ENCODE peak calls at places on chromosomes 1 and 21, in five cellular contexts. R, P, G, T and N are unnamed samples.

GRCh38 chr1:214537219-214537618 is 14.2 kb downstream of the PTPN14 start:
- DNase-seq in T (no peak), G (no peak), P (no peak), R (no peak), N (no peak)

GRCh38 chr21:31107151-31107785 is 69.0 kb upstream of the KRTAP19-8 start:
- DNase-seq in R (no peak), G (no peak), T (no peak), P (no peak), N (no peak)

GRCh38 chr21:42056996-42057689 is 14.0 kb upstream of the UMODL1 start:
- DNase-seq in R (no peak), P (peak; percentile 28), G (no peak), T (no peak), N (peak; percentile 61)

GRCh38 chr1:47555841-47556616 is 118.2 kb downstream of the FOXD2 start:
- DNase-seq in P (peak; percentile 22), G (no peak), T (no peak), R (no peak), N (no peak)

GRCh38 chr1:67097305-67097704 is 37.5 kb downstream of the C1orf141 start:
- DNase-seq in T (no peak), R (no peak), P (peak; percentile 74), G (peak; percentile 13), N (no peak)

GRCh38 chr21:37405629-37406028 is 39.1 kb downstream of the DYRK1A start:
- DNase-seq in R (no peak), G (no peak), P (no peak), T (no peak), N (no peak)

GRCh38 chr1:189205863-189206262 is 1271.8 kb downstream of the BRINP3 start:
- DNase-seq in T (no peak), R (no peak), P (no peak), G (no peak), N (no peak)

GRCh38 chr1:156259805-156260204 is 11.9 kb upstream of the PAQR6 start:
- DNase-seq in R (no peak), G (no peak), P (peak; percentile 30), T (no peak), N (no peak)

DNA sequence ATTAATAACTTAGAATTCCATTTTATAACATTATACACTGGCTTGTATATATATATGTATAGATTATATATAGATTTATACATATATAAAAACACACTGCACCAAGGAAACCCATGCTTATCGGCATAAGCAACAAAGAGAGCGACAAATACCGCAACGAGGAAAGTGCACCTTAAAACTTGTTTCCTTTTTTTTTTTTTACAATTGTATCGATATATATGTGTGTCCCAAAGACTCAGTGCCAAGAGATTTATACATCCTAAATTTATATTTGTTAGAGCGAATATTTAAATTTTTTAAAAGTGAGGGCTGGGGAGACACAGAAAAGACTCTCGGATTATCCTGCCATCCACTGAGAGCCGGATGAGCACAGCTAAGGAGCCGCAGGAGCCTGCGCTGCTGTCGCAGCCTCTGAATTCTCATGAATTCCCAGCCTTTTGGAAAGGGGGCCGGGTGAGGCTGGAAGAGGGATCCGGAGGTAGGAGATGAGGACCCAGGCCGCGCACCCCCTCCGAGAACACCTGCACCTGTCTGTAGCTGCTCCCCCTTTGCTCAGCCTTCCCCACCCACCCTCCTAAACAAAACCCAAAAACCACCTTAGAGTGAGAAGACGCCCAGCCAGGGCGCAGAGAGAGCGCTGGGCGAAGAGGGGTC is 5.2 kb downstream of the DMRTA2 start:
- DNase-seq in T (peak; percentile 12), P (peak; percentile 34), R (no peak), G (no peak), N (no peak)
- TF ChIP-seq EZH2 in T (no peak), P (peak; percentile 89), R (no peak), G (no peak), N (no peak)

DNA sequence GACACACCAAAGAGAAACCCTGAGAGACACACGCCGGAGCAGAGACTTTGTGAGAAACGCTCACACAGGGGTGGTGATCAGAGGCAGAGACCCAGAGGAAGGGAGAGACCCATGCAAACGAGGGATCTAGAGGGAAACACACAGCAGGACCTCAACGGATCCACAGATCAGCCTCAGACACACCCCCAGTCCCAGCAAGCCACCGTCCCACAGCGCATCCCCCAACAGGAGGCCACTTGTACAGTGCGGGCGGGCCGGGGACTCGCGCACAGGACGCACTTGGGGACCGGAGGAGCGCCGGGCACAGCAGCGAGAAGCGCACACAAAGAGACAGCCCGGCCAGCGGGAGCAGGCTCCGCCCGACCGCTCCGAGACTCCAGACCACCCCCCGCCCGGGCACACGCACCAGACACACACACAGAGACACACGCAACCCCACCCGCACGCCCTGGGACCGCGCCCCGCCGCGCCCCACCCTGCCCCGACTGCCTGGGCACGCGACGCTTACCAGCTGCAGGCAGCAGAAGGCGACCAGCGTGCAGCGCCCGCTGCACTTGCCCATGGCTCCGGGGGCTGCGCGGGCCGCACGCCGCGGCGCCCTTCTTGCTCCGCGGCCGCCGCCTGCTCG is 587 bp downstream of the NKAIN1 start:
- DNase-seq in T (peak; percentile 34), G (peak; percentile 17), P (peak; percentile 81), R (no peak), N (peak; percentile 21)
- TF ChIP-seq POLR2AphosphoS5 in T (no peak), G (peak; percentile 39), P (peak; percentile 34), R (no peak), N (no peak)

DNA sequence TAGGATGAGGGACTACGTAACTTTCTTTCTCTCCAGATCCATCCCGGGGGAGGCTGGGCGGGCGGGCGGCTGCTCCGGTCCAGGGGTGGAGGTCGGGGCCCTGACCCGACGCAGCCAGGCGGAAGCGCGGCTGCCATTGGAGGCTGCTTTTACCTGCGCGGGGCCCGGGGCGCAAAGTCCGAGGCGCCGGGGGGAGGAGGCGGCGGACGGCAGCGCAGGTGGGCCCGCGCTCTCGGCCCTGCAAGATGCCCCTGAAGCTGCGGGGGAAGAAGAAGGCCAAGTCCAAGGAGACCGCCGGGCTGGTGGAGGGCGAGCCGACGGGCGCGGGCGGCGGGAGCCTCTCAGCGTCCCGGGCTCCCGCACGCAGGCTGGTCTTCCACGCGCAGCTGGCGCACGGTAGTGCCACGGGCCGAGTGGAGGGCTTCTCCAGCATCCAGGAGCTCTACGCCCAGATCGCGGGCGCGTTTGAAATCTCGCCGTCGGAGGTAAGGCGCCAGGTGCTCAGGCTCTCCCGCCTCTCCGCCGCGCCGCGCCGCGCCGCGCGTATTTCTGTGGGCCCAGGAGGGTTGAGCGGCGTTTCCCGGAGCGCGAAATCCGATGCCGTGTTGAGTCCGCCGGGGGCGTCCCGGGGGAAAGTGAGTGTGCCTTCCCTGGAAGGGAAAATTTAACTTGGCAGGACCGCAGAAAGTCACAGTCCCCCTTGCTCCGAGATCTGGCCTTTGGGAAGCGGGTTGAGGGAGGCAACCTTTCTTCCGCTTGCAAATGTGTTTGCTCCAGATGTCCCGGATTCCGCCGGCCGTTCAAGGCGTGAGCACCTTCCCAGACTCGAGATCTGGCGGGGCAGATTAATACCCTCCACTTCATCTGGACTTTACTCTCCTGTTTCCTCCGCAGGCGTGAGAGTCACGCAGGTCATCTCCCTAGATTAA is at the start of gene GIPC2:
- DNase-seq in G (no peak), R (no peak), P (peak; percentile 73), T (no peak), N (peak; percentile 59)
- TF ChIP-seq EZH2 in G (peak; percentile 67), R (no peak), P (no peak), T (no peak), N (no peak)

GRCh38 chr1:21876267-21876666 is 60.8 kb downstream of the HSPG2 start:
- DNase-seq in P (no peak), G (no peak), T (no peak), R (no peak), N (no peak)

GRCh38 chr1:21874328-21874727 is 62.3 kb downstream of the LDLRAD2 start:
- DNase-seq in G (no peak), T (no peak), R (no peak), P (no peak), N (no peak)

GRCh38 chr1:21873761-21874160 is 61.7 kb downstream of the LDLRAD2 start:
- DNase-seq in T (no peak), P (no peak), R (no peak), G (no peak), N (no peak)

GRCh38 chr1:21875621-21876063 is 61.5 kb downstream of the HSPG2 start:
- DNase-seq in T (no peak), R (no peak), G (no peak), P (no peak), N (no peak)

GRCh38 chr1:21874778-21875547 is 62.1 kb downstream of the HSPG2 start:
- DNase-seq in G (no peak), T (no peak), R (no peak), P (no peak), N (no peak)
- TF ChIP-seq POLR2AphosphoS5 in G (no peak), T (no peak), R (no peak), P (no peak), N (no peak)

GRCh38 chr1:230220478-230220877 is 153.4 kb downstream of the GALNT2 start:
- DNase-seq in T (no peak), R (no peak), G (no peak), P (peak; percentile 51), N (no peak)
- TF ChIP-seq EZH2 in T (no peak), R (no peak), G (no peak), P (no peak), N (no peak)

GRCh38 chr1:210626341-210626740 is 297.6 kb downstream of the HHAT start:
- DNase-seq in T (no peak), P (no peak), G (no peak), R (no peak), N (no peak)

GRCh38 chr1:210627740-210628139 is 299.0 kb downstream of the HHAT start:
- DNase-seq in P (no peak), G (no peak), R (no peak), T (no peak), N (no peak)

GRCh38 chr1:210629276-210629675 is 300.6 kb downstream of the HHAT start:
- DNase-seq in R (no peak), P (no peak), G (no peak), T (no peak), N (no peak)

GRCh38 chr1:210624722-210625121 is 296.0 kb downstream of the HHAT start:
- DNase-seq in R (no peak), G (no peak), T (no peak), P (no peak), N (no peak)

DNA sequence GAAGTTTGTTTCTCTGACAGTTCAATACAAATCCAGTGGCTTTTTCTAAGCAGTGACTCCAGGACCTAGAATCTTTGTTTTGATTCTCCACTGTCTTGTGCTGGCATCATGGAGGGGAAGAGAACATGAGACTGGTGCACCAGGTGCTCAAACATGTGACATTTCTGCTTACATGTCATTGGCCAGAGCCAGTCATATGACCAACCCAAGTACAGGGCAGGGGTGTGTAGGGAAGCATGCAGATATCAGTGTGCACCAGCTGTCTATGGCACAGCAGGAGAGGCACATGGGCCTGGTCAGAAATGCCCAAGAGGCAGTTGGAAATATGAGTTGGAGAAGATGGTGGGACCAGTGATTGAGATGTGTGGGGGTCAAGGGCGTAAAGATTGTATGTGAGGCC is 297.0 kb downstream of the HHAT start:
- DNase-seq in T (no peak), G (no peak), P (no peak), R (no peak), N (no peak)
- TF ChIP-seq POLR2AphosphoS5 in T (no peak), G (no peak), P (no peak), R (no peak), N (no peak)